ENCODE peak calls at places on chromosome 21, in seven cellular contexts. W, Q, X, G, K, S and M are unnamed samples.

GRCh38 chr21:29534448-29534847 is 235.7 kb downstream of the BACH1 start:
- DNase-seq in X (no peak), G (no peak), Q (no peak), W (no peak), S (no peak), K (no peak), M (no peak)

GRCh38 chr21:42733037-42733632 is 79.7 kb downstream of the PDE9A start:
- DNase-seq in K (no peak), S (peak; percentile 27), X (no peak), Q (no peak), W (no peak), G (no peak), M (no peak)

GRCh38 chr21:42049578-42050430 is 21.3 kb upstream of the UMODL1 start:
- DNase-seq in W (no peak), X (no peak), S (no peak), K (no peak), G (no peak), Q (no peak), M (no peak)

GRCh38 chr21:43744725-43745124 is 25.8 kb downstream of the PDXK start:
- DNase-seq in K (no peak), S (no peak), Q (no peak), X (no peak), W (no peak), G (no peak), M (no peak)

GRCh38 chr21:35818597-35818996 is 241.7 kb downstream of the SETD4 start:
- DNase-seq in S (no peak), K (no peak), Q (no peak), X (no peak), W (no peak), G (no peak), M (no peak)

GRCh38 chr21:42426424-42426823 is 22.7 kb downstream of the UBASH3A start:
- DNase-seq in K (no peak), W (no peak), X (no peak), Q (no peak), S (no peak), G (no peak), M (no peak)

GRCh38 chr21:36909423-36909822 is 57.0 kb downstream of the HLCS start:
- DNase-seq in S (no peak), W (no peak), Q (no peak), X (no peak), K (no peak), G (no peak), M (no peak)

GRCh38 chr21:36845790-36846189 is 120.7 kb downstream of the HLCS start:
- DNase-seq in X (no peak), S (no peak), Q (no peak), K (no peak), G (no peak), W (no peak), M (no peak)

GRCh38 chr21:39307466-39307865 is 6.0 kb downstream of the BRWD1 start:
- DNase-seq in W (no peak), Q (no peak), G (no peak), K (no peak), S (no peak), X (no peak), M (no peak)

GRCh38 chr21:46294647-46295176 is 8.6 kb downstream of the YBEY start:
- DNase-seq in S (no peak), W (no peak), G (no peak), K (peak; percentile 62), X (no peak), Q (no peak), M (no peak)

GRCh38 chr21:46295177-46295711 is 9.1 kb downstream of the YBEY start:
- DNase-seq in Q (no peak), K (peak; percentile 7), W (no peak), G (no peak), X (no peak), S (no peak), M (no peak)